ENCODE peak calls at places on chromosome 5, in six cellular contexts. One of them, this sample, is unnamed.

GRCh38 chr5:142506756-142507155 is 179.1 kb downstream of the FGF1 start:
- DNase-seq in mesendoderm: no peak
- DNase-seq in trophoblast cell: no peak
- DNase-seq in mesenchymal stem cell: no peak
- DNase-seq in IMR-90: no peak
- DNase-seq in H1: no peak
- DNase-seq in this sample: no peak

GRCh38 chr5:14581891-14582796 is 552 bp downstream of the OTULINL start:
- DNase-seq in mesendoderm: peak; percentile 84
- DNase-seq in trophoblast cell: peak; percentile 73
- DNase-seq in mesenchymal stem cell: peak; percentile 53
- DNase-seq in IMR-90: no peak
- DNase-seq in H1: peak; percentile 85
- DNase-seq in this sample: no peak

GRCh38 chr5:36607114-36607561 is 732 bp downstream of the SLC1A3 start:
- DNase-seq in mesendoderm: peak; percentile 81
- DNase-seq in trophoblast cell: peak; percentile 52
- DNase-seq in mesenchymal stem cell: peak; percentile 39
- DNase-seq in IMR-90: peak; percentile 30
- DNase-seq in H1: no peak
- DNase-seq in this sample: peak; percentile 41

GRCh38 chr5:73540192-73540591 is 25.2 kb downstream of the ANKRA2 start:
- DNase-seq in mesendoderm: no peak
- DNase-seq in trophoblast cell: no peak
- DNase-seq in mesenchymal stem cell: peak; percentile 74
- DNase-seq in IMR-90: peak; percentile 90
- DNase-seq in H1: no peak
- DNase-seq in this sample: no peak

GRCh38 chr5:111469905-111470304 is 42.4 kb downstream of the STARD4 start:
- DNase-seq in mesendoderm: no peak
- DNase-seq in trophoblast cell: no peak
- DNase-seq in mesenchymal stem cell: no peak
- DNase-seq in IMR-90: no peak
- DNase-seq in H1: no peak
- DNase-seq in this sample: no peak

GRCh38 chr5:171137768-171138540 is 171.1 kb upstream of the TLX3 start:
- DNase-seq in mesendoderm: no peak
- DNase-seq in trophoblast cell: no peak
- DNase-seq in mesenchymal stem cell: peak; percentile 54
- DNase-seq in IMR-90: peak; percentile 89
- DNase-seq in H1: no peak
- DNase-seq in this sample: no peak

GRCh38 chr5:170278611-170279500 is 18.7 kb downstream of the LCP2 start:
- DNase-seq in mesendoderm: peak; percentile 43
- DNase-seq in trophoblast cell: no peak
- DNase-seq in mesenchymal stem cell: no peak
- DNase-seq in IMR-90: no peak
- DNase-seq in H1: no peak
- DNase-seq in this sample: no peak

GRCh38 chr5:11904270-11904906 is at the start of gene CTNND2:
- DNase-seq in mesendoderm: peak; percentile 92
- DNase-seq in trophoblast cell: peak; percentile 83
- DNase-seq in mesenchymal stem cell: peak; percentile 36
- DNase-seq in IMR-90: no peak
- DNase-seq in H1: peak; percentile 87
- DNase-seq in this sample: peak; percentile 82

GRCh38 chr5:173325091-173325698 is 3.0 kb downstream of the STC2 start:
- DNase-seq in mesendoderm: no peak
- DNase-seq in trophoblast cell: no peak
- DNase-seq in mesenchymal stem cell: no peak
- DNase-seq in IMR-90: no peak
- DNase-seq in H1: no peak
- DNase-seq in this sample: no peak

GRCh38 chr5:54867310-54867944 is 118.0 kb downstream of the ESM1 start:
- DNase-seq in mesendoderm: peak; percentile 48
- DNase-seq in trophoblast cell: peak; percentile 82
- DNase-seq in mesenchymal stem cell: peak; percentile 67
- DNase-seq in IMR-90: peak; percentile 75
- DNase-seq in H1: no peak
- DNase-seq in this sample: peak; percentile 24

GRCh38 chr5:89583534-89583933 is 700.5 kb upstream of the MEF2C start:
- DNase-seq in mesendoderm: no peak
- DNase-seq in trophoblast cell: no peak
- DNase-seq in mesenchymal stem cell: no peak
- DNase-seq in IMR-90: no peak
- DNase-seq in H1: no peak
- DNase-seq in this sample: no peak

GRCh38 chr5:96714450-96714849 is 52.3 kb downstream of the CAST start:
- DNase-seq in mesendoderm: no peak
- DNase-seq in trophoblast cell: peak; percentile 80
- DNase-seq in mesenchymal stem cell: no peak
- DNase-seq in IMR-90: no peak
- DNase-seq in H1: no peak
- DNase-seq in this sample: no peak

GRCh38 chr5:96712100-96712746 is 50.0 kb downstream of the CAST start:
- DNase-seq in mesendoderm: no peak
- DNase-seq in trophoblast cell: peak; percentile 59
- DNase-seq in mesenchymal stem cell: no peak
- DNase-seq in IMR-90: no peak
- DNase-seq in H1: no peak
- DNase-seq in this sample: no peak

GRCh38 chr5:96716007-96716406 is 53.8 kb downstream of the CAST start:
- DNase-seq in mesendoderm: no peak
- DNase-seq in trophoblast cell: no peak
- DNase-seq in mesenchymal stem cell: no peak
- DNase-seq in IMR-90: no peak
- DNase-seq in H1: no peak
- DNase-seq in this sample: no peak

GRCh38 chr5:96716716-96717115 is 54.5 kb downstream of the CAST start:
- DNase-seq in mesendoderm: peak; percentile 83
- DNase-seq in trophoblast cell: no peak
- DNase-seq in mesenchymal stem cell: no peak
- DNase-seq in IMR-90: no peak
- DNase-seq in H1: no peak
- DNase-seq in this sample: no peak

DNA sequence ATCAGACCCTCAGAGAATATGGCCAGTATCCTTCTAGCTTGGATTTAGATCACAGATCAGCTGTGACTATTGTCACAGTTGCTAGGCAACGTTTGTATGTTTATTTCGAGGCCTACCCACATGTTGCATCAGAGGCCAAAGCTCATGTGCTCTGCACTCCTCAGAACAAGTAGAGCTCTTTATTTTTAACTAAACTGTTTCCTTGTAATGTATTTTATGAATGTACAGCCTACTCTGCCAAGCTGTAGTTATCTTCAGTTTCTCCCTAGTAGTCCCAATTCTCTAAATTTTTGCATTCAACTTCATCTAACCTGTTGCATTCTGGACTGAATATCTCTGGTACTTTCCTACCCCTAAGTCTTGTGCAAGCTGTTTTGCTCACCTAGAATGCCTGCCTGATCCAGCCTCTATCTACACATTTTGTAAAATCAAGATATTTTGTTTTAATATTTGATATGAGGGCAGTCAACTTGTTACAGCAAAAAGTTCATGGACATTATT is 52.8 kb downstream of the CAST start:
- DNase-seq in mesendoderm: peak; percentile 95
- DNase-seq in trophoblast cell: peak; percentile 96
- DNase-seq in mesenchymal stem cell: peak; percentile 98
- DNase-seq in IMR-90: peak; percentile 91
- DNase-seq in H1: no peak
- DNase-seq in this sample: peak; percentile 31
- H2BK120ac ChIP-seq in mesendoderm: no peak overlapping the region
- H2BK120ac ChIP-seq in trophoblast cell: no peak overlapping the region
- H2BK120ac ChIP-seq in mesenchymal stem cell: no peak overlapping the region
- H2BK120ac ChIP-seq in IMR-90: no peak overlapping the region
- H2BK120ac ChIP-seq in H1: no peak overlapping the region
- H2BK120ac ChIP-seq in this sample: no peak overlapping the region

DNA sequence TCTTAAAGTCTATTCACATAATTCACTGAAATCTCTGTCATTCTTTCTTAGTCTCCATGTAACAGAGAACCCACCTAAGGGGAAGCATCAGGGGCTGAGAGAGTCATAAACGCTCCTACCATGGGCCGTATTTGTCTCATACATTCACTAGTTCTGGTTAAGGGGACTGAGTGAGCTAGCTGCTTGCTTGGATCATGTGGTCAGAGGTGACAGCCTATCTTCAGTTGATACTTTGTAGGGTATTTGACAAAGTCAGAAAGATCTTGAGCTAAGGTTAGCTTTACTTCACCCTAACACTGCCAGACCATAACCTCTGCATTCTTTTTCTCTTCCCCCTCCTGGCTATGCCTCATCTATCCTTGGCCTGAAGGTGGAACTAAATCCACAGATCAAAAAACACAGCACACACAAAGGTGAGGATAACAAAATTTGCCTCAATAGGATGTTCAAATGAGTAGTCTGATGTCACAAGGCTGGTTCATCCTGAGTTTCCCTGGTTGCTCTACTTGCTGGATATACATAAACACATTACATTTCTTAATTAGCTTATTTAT is 66.5 kb downstream of the MARCHF3 start:
- DNase-seq in mesendoderm: no peak
- DNase-seq in trophoblast cell: no peak
- DNase-seq in mesenchymal stem cell: no peak
- DNase-seq in IMR-90: no peak
- DNase-seq in H1: no peak
- DNase-seq in this sample: no peak
- H3K4me3 ChIP-seq in mesendoderm: no peak overlapping the region
- H3K4me3 ChIP-seq in trophoblast cell: no peak overlapping the region
- H3K4me3 ChIP-seq in mesenchymal stem cell: no peak overlapping the region
- H3K4me3 ChIP-seq in IMR-90: no peak overlapping the region
- H3K4me3 ChIP-seq in H1: no peak overlapping the region
- H3K4me3 ChIP-seq in this sample: no peak overlapping the region

GRCh38 chr5:175465282-175465681 is 13.1 kb upstream of the SFXN1 start:
- DNase-seq in mesendoderm: no peak
- DNase-seq in trophoblast cell: no peak
- DNase-seq in mesenchymal stem cell: no peak
- DNase-seq in IMR-90: no peak
- DNase-seq in H1: no peak
- DNase-seq in this sample: no peak
- H2BK120ac ChIP-seq in mesendoderm: no peak overlapping the region
- H2BK120ac ChIP-seq in trophoblast cell: no peak overlapping the region
- H2BK120ac ChIP-seq in mesenchymal stem cell: no peak overlapping the region
- H2BK120ac ChIP-seq in IMR-90: no peak overlapping the region
- H2BK120ac ChIP-seq in H1: no peak overlapping the region
- H2BK120ac ChIP-seq in this sample: no peak overlapping the region

GRCh38 chr5:37738057-37738691 is 101.7 kb downstream of the GDNF start:
- DNase-seq in mesendoderm: no peak
- DNase-seq in trophoblast cell: peak; percentile 29
- DNase-seq in mesenchymal stem cell: peak; percentile 90
- DNase-seq in IMR-90: peak; percentile 93
- DNase-seq in H1: no peak
- DNase-seq in this sample: no peak
- H3K4me3 ChIP-seq in mesendoderm: no peak overlapping the region
- H3K4me3 ChIP-seq in trophoblast cell: no peak overlapping the region
- H3K4me3 ChIP-seq in mesenchymal stem cell: no peak overlapping the region
- H3K4me3 ChIP-seq in IMR-90: no peak overlapping the region
- H3K4me3 ChIP-seq in H1: no peak overlapping the region
- H3K4me3 ChIP-seq in this sample: no peak overlapping the region

GRCh38 chr5:79512692-79513518 is 1.0 kb downstream of the HOMER1 start:
- DNase-seq in mesendoderm: peak; percentile 66
- DNase-seq in trophoblast cell: peak; percentile 58
- DNase-seq in mesenchymal stem cell: peak; percentile 58
- DNase-seq in IMR-90: peak; percentile 27
- DNase-seq in H1: no peak
- DNase-seq in this sample: peak; percentile 27

GRCh38 chr5:79513519-79514390 is at the start of gene HOMER1:
- DNase-seq in mesendoderm: peak; percentile 86
- DNase-seq in trophoblast cell: peak; percentile 69
- DNase-seq in mesenchymal stem cell: peak; percentile 83
- DNase-seq in IMR-90: peak; percentile 73
- DNase-seq in H1: peak; percentile 84
- DNase-seq in this sample: peak; percentile 85

GRCh38 chr5:79511945-79512493 is 1.9 kb downstream of the HOMER1 start:
- DNase-seq in mesendoderm: no peak
- DNase-seq in trophoblast cell: peak; percentile 27
- DNase-seq in mesenchymal stem cell: no peak
- DNase-seq in IMR-90: no peak
- DNase-seq in H1: no peak
- DNase-seq in this sample: no peak

GRCh38 chr5:79516986-79517385 is 3.1 kb upstream of the HOMER1 start:
- DNase-seq in mesendoderm: no peak
- DNase-seq in trophoblast cell: no peak
- DNase-seq in mesenchymal stem cell: no peak
- DNase-seq in IMR-90: no peak
- DNase-seq in H1: no peak
- DNase-seq in this sample: no peak

GRCh38 chr5:79514391-79515105 is 614 bp upstream of the HOMER1 start:
- DNase-seq in mesendoderm: peak; percentile 98
- DNase-seq in trophoblast cell: peak; percentile 97
- DNase-seq in mesenchymal stem cell: peak; percentile 94
- DNase-seq in IMR-90: peak; percentile 94
- DNase-seq in H1: peak; percentile 92
- DNase-seq in this sample: peak; percentile 90
- H2BK120ac ChIP-seq in mesendoderm: peak overlapping the region; percentile 5
- H2BK120ac ChIP-seq in trophoblast cell: peak overlapping the region; percentile 92
- H2BK120ac ChIP-seq in mesenchymal stem cell: peak overlapping the region; percentile 95
- H2BK120ac ChIP-seq in IMR-90: peak overlapping the region; percentile 50
- H2BK120ac ChIP-seq in H1: no peak overlapping the region
- H2BK120ac ChIP-seq in this sample: no peak overlapping the region

This sample was measured in neuronal stem cell.